ENCODE peak calls at places on chromosomes 16 and 17, in ten cellular contexts. One of them, this sample, is unnamed. For H3K9me3, the result is how much of the 10 kb centered on the place peaks cover.

GRCh38 chr17:51435641-51436091 is 175.3 kb downstream of the UTP18 start:
- DNase-seq in naive thymus-derived CD4-positive, alpha-beta T cell: no peak
- DNase-seq in colonic mucosa: peak
- DNase-seq in tibial artery: no peak
- DNase-seq in stomach: peak
- DNase-seq in adrenal gland: peak
- DNase-seq in endothelial cell of umbilical vein: peak
- DNase-seq in neural progenitor cell: peak
- DNase-seq in HCT116: peak
- DNase-seq in heart right ventricle: peak
- DNase-seq in this sample: peak

GRCh38 chr16:74748042-74748709 is 26.4 kb downstream of the FA2H start:
- DNase-seq in endothelial cell of umbilical vein: no peak
- DNase-seq in naive thymus-derived CD4-positive, alpha-beta T cell: no peak
- DNase-seq in colonic mucosa: no peak
- DNase-seq in neural progenitor cell: no peak
- DNase-seq in stomach: no peak
- DNase-seq in tibial artery: no peak
- DNase-seq in adrenal gland: no peak
- DNase-seq in HCT116: no peak
- DNase-seq in heart right ventricle: no peak
- DNase-seq in this sample: no peak

GRCh38 chr17:6523330-6523729 is 33.0 kb downstream of the PITPNM3 start:
- DNase-seq in neural progenitor cell: no peak
- DNase-seq in HCT116: peak
- DNase-seq in adrenal gland: peak
- DNase-seq in stomach: no peak
- DNase-seq in colonic mucosa: no peak
- DNase-seq in tibial artery: no peak
- DNase-seq in heart right ventricle: no peak
- DNase-seq in naive thymus-derived CD4-positive, alpha-beta T cell: no peak
- DNase-seq in endothelial cell of umbilical vein: no peak
- DNase-seq in this sample: no peak

GRCh38 chr16:10614685-10615084 is 34.3 kb upstream of the EMP2 start:
- DNase-seq in colonic mucosa: no peak
- DNase-seq in neural progenitor cell: no peak
- DNase-seq in heart right ventricle: no peak
- DNase-seq in tibial artery: no peak
- DNase-seq in adrenal gland: no peak
- DNase-seq in stomach: no peak
- DNase-seq in naive thymus-derived CD4-positive, alpha-beta T cell: no peak
- DNase-seq in HCT116: no peak
- DNase-seq in endothelial cell of umbilical vein: no peak
- DNase-seq in this sample: no peak

GRCh38 chr16:68252383-68252782 is 7.2 kb downstream of the PLA2G15 start:
- DNase-seq in endothelial cell of umbilical vein: no peak
- DNase-seq in heart right ventricle: no peak
- DNase-seq in colonic mucosa: no peak
- DNase-seq in HCT116: no peak
- DNase-seq in tibial artery: no peak
- DNase-seq in neural progenitor cell: no peak
- DNase-seq in naive thymus-derived CD4-positive, alpha-beta T cell: no peak
- DNase-seq in stomach: no peak
- DNase-seq in adrenal gland: no peak
- DNase-seq in this sample: no peak

GRCh38 chr16:29809850-29810698 is 1.9 kb upstream of the PRRT2 start:
- DNase-seq in colonic mucosa: no peak
- DNase-seq in adrenal gland: peak
- DNase-seq in endothelial cell of umbilical vein: no peak
- DNase-seq in naive thymus-derived CD4-positive, alpha-beta T cell: peak
- DNase-seq in tibial artery: no peak
- DNase-seq in HCT116: no peak
- DNase-seq in neural progenitor cell: peak
- DNase-seq in heart right ventricle: peak
- DNase-seq in stomach: no peak
- DNase-seq in this sample: no peak

GRCh38 chr16:65657556-65657955 is 535.7 kb upstream of the CDH11 start:
- DNase-seq in naive thymus-derived CD4-positive, alpha-beta T cell: no peak
- DNase-seq in endothelial cell of umbilical vein: no peak
- DNase-seq in stomach: no peak
- DNase-seq in neural progenitor cell: no peak
- DNase-seq in tibial artery: no peak
- DNase-seq in HCT116: no peak
- DNase-seq in adrenal gland: no peak
- DNase-seq in colonic mucosa: no peak
- DNase-seq in heart right ventricle: no peak
- DNase-seq in this sample: no peak

GRCh38 chr16:20918486-20919239 is 18.1 kb downstream of the LYRM1 start:
- DNase-seq in naive thymus-derived CD4-positive, alpha-beta T cell: no peak
- DNase-seq in heart right ventricle: peak
- DNase-seq in endothelial cell of umbilical vein: no peak
- DNase-seq in tibial artery: no peak
- DNase-seq in HCT116: no peak
- DNase-seq in stomach: no peak
- DNase-seq in neural progenitor cell: no peak
- DNase-seq in colonic mucosa: no peak
- DNase-seq in adrenal gland: peak
- DNase-seq in this sample: peak

GRCh38 chr16:84485255-84486010 is 19.0 kb downstream of the MEAK7 start:
- DNase-seq in neural progenitor cell: no peak
- DNase-seq in heart right ventricle: no peak
- DNase-seq in stomach: peak
- DNase-seq in colonic mucosa: peak
- DNase-seq in naive thymus-derived CD4-positive, alpha-beta T cell: no peak
- DNase-seq in tibial artery: no peak
- DNase-seq in endothelial cell of umbilical vein: no peak
- DNase-seq in adrenal gland: no peak
- DNase-seq in HCT116: no peak
- DNase-seq in this sample: no peak
- H3K9me3 ChIP-seq in neural progenitor cell: under half
- H3K9me3 ChIP-seq in heart right ventricle: under half
- H3K9me3 ChIP-seq in stomach: under half
- H3K9me3 ChIP-seq in colonic mucosa: under half
- H3K9me3 ChIP-seq in naive thymus-derived CD4-positive, alpha-beta T cell: under half
- H3K9me3 ChIP-seq in tibial artery: under half
- H3K9me3 ChIP-seq in endothelial cell of umbilical vein: under half
- H3K9me3 ChIP-seq in adrenal gland: under half
- H3K9me3 ChIP-seq in HCT116: under half
- H3K9me3 ChIP-seq in this sample: under half

DNA sequence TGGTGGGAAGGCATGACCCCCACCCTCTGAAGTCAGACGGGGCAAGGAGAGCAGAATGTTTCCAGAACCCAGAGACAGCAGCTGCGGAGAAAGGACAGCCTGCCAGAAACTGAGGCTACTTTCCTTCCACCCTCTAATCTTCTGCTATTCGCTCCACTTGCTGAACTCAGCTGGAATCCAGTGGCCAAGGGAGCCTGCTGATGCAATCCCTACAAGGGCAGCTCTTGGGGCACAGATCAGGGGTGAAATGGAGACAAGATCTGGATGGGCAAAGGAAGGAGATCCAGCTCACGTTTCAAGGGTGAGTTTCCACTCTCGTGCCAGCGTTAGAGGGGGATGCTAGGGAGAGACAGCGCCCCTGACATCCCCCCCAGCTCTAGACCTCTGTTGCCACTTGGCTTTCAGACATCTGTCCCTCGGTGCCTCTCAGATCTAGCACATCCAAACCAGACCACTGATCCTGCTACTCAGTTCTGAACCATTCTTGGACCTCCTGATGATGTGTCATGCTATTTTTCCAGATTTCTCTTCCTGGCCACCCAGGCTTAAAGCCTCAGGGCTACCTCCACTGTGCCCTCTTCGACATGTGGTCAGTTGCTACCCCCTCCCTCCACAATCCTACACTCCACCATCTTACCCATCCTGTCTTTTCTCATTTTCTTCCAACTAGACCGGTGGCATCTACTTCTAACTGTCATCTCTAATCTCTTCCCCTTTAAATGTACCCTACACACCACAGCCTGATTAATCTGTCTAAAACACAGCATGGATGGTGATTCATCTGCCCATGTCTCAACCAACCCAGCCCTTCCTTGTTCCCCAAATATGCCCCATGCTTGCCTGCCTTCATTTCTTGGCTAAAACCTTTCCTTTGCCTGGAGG is 478.8 kb downstream of the SLC39A11 start:
- DNase-seq in heart right ventricle: no peak
- DNase-seq in colonic mucosa: no peak
- DNase-seq in neural progenitor cell: no peak
- DNase-seq in naive thymus-derived CD4-positive, alpha-beta T cell: no peak
- DNase-seq in tibial artery: no peak
- DNase-seq in HCT116: no peak
- DNase-seq in adrenal gland: no peak
- DNase-seq in endothelial cell of umbilical vein: no peak
- DNase-seq in stomach: no peak
- DNase-seq in this sample: no peak
- H3K27ac ChIP-seq in heart right ventricle: no peak
- H3K27ac ChIP-seq in colonic mucosa: peak
- H3K27ac ChIP-seq in neural progenitor cell: no peak
- H3K27ac ChIP-seq in naive thymus-derived CD4-positive, alpha-beta T cell: no peak
- H3K27ac ChIP-seq in tibial artery: no peak
- H3K27ac ChIP-seq in HCT116: peak
- H3K27ac ChIP-seq in adrenal gland: no peak
- H3K27ac ChIP-seq in endothelial cell of umbilical vein: no peak
- H3K27ac ChIP-seq in stomach: no peak
- H3K27ac ChIP-seq in this sample: no peak

GRCh38 chr16:88287219-88287618 is 95.5 kb upstream of the ZNF469 start:
- DNase-seq in tibial artery: no peak
- DNase-seq in heart right ventricle: no peak
- DNase-seq in neural progenitor cell: no peak
- DNase-seq in naive thymus-derived CD4-positive, alpha-beta T cell: no peak
- DNase-seq in HCT116: peak
- DNase-seq in adrenal gland: no peak
- DNase-seq in colonic mucosa: no peak
- DNase-seq in endothelial cell of umbilical vein: no peak
- DNase-seq in stomach: no peak
- DNase-seq in this sample: no peak
- H3K9me3 ChIP-seq in tibial artery: under half
- H3K9me3 ChIP-seq in heart right ventricle: under half
- H3K9me3 ChIP-seq in neural progenitor cell: under half
- H3K9me3 ChIP-seq in naive thymus-derived CD4-positive, alpha-beta T cell: under half
- H3K9me3 ChIP-seq in HCT116: under half
- H3K9me3 ChIP-seq in adrenal gland: under half
- H3K9me3 ChIP-seq in colonic mucosa: under half
- H3K9me3 ChIP-seq in endothelial cell of umbilical vein: under half
- H3K9me3 ChIP-seq in stomach: under half
- H3K9me3 ChIP-seq in this sample: under half

GRCh38 chr17:21250719-21251305 is 2.4 kb downstream of the NATD1 start:
- DNase-seq in colonic mucosa: no peak
- DNase-seq in tibial artery: no peak
- DNase-seq in endothelial cell of umbilical vein: no peak
- DNase-seq in stomach: no peak
- DNase-seq in naive thymus-derived CD4-positive, alpha-beta T cell: no peak
- DNase-seq in neural progenitor cell: no peak
- DNase-seq in HCT116: no peak
- DNase-seq in adrenal gland: no peak
- DNase-seq in heart right ventricle: no peak
- DNase-seq in this sample: no peak

GRCh38 chr17:21252875-21253645 is at the start of gene NATD1:
- DNase-seq in endothelial cell of umbilical vein: peak
- DNase-seq in HCT116: peak
- DNase-seq in naive thymus-derived CD4-positive, alpha-beta T cell: peak
- DNase-seq in tibial artery: peak
- DNase-seq in neural progenitor cell: peak
- DNase-seq in heart right ventricle: peak
- DNase-seq in colonic mucosa: peak
- DNase-seq in adrenal gland: peak
- DNase-seq in stomach: peak
- DNase-seq in this sample: peak

GRCh38 chr17:21252289-21252874 is 828 bp downstream of the NATD1 start:
- DNase-seq in HCT116: no peak
- DNase-seq in tibial artery: no peak
- DNase-seq in adrenal gland: no peak
- DNase-seq in naive thymus-derived CD4-positive, alpha-beta T cell: peak
- DNase-seq in colonic mucosa: no peak
- DNase-seq in stomach: no peak
- DNase-seq in neural progenitor cell: peak
- DNase-seq in endothelial cell of umbilical vein: no peak
- DNase-seq in heart right ventricle: no peak
- DNase-seq in this sample: no peak

GRCh38 chr17:21251611-21252010 is 1.6 kb downstream of the NATD1 start:
- DNase-seq in adrenal gland: no peak
- DNase-seq in colonic mucosa: no peak
- DNase-seq in tibial artery: no peak
- DNase-seq in HCT116: no peak
- DNase-seq in heart right ventricle: no peak
- DNase-seq in naive thymus-derived CD4-positive, alpha-beta T cell: no peak
- DNase-seq in neural progenitor cell: no peak
- DNase-seq in endothelial cell of umbilical vein: no peak
- DNase-seq in stomach: no peak
- DNase-seq in this sample: no peak

GRCh38 chr17:21253646-21254441 is 634 bp upstream of the NATD1 start:
- DNase-seq in adrenal gland: no peak
- DNase-seq in stomach: no peak
- DNase-seq in colonic mucosa: no peak
- DNase-seq in HCT116: no peak
- DNase-seq in naive thymus-derived CD4-positive, alpha-beta T cell: no peak
- DNase-seq in tibial artery: no peak
- DNase-seq in heart right ventricle: no peak
- DNase-seq in neural progenitor cell: no peak
- DNase-seq in endothelial cell of umbilical vein: no peak
- DNase-seq in this sample: no peak
- H3K27ac ChIP-seq in adrenal gland: no peak
- H3K27ac ChIP-seq in stomach: peak
- H3K27ac ChIP-seq in colonic mucosa: no peak
- H3K27ac ChIP-seq in HCT116: no peak
- H3K27ac ChIP-seq in naive thymus-derived CD4-positive, alpha-beta T cell: peak
- H3K27ac ChIP-seq in tibial artery: peak
- H3K27ac ChIP-seq in heart right ventricle: peak
- H3K27ac ChIP-seq in neural progenitor cell: no peak
- H3K27ac ChIP-seq in endothelial cell of umbilical vein: no peak
- H3K27ac ChIP-seq in this sample: peak

This sample was measured in right cardiac atrium.